ENCODE peak calls at places on chromosomes 5 and 9, in five cellular contexts. L is IMR-90, B is AG04449, W is DND-41, Y is kidney epithelial cell. O is an unnamed sample.

GRCh38 chr5:44774279-44774880 is 34.4 kb upstream of the MRPS30 start:
- DNase-seq in L (peak), B (peak), W (no peak), Y (no peak), O (peak)

GRCh38 chr9:137407590-137408300 is 15.2 kb downstream of the EXD3 start:
- DNase-seq in L (no peak), B (no peak), W (no peak), Y (no peak), O (no peak)

GRCh38 chr9:26947736-26948135 is 694 bp upstream of the PLAA start:
- DNase-seq in L (no peak), B (no peak), W (peak), Y (no peak), O (no peak)

GRCh38 chr9:116404228-116404627 is 250.6 kb downstream of the PAPPA start:
- DNase-seq in L (no peak), B (no peak), W (no peak), Y (no peak), O (no peak)

GRCh38 chr5:95448836-95449235 is 57.7 kb downstream of the FAM81B start:
- DNase-seq in L (no peak), B (no peak), W (no peak), Y (no peak), O (no peak)

GRCh38 chr9:93614830-93615468 is 38.6 kb downstream of the PHF2 start:
- DNase-seq in L (no peak), B (no peak), W (no peak), Y (no peak), O (no peak)

GRCh38 chr9:69963728-69964127 is 79.9 kb upstream of the MAMDC2 start:
- DNase-seq in L (no peak), B (no peak), W (no peak), Y (no peak), O (no peak)

GRCh38 chr9:137172907-137173794 is 1.3 kb upstream of the TMEM210 start:
- DNase-seq in L (no peak), B (no peak), W (no peak), Y (no peak), O (no peak)

GRCh38 chr5:219492-219891 is 1.4 kb downstream of the SDHA start:
- DNase-seq in L (peak), B (peak), W (peak), Y (no peak), O (no peak)

GRCh38 chr5:33531796-33532195 is 91.0 kb downstream of the TARS1 start:
- DNase-seq in L (no peak), B (no peak), W (no peak), Y (no peak), O (no peak)

GRCh38 chr9:116238751-116239340 is 85.3 kb downstream of the PAPPA start:
- DNase-seq in L (peak), B (no peak), W (no peak), Y (no peak), O (no peak)

GRCh38 chr5:71922584-71923106 is 184.6 kb upstream of the MAP1B start:
- DNase-seq in L (peak), B (no peak), W (no peak), Y (peak), O (peak)
- TF ChIP-seq CTCF in L (peak), B (no peak), W (no peak), Y (no peak), O (no peak)

DNA sequence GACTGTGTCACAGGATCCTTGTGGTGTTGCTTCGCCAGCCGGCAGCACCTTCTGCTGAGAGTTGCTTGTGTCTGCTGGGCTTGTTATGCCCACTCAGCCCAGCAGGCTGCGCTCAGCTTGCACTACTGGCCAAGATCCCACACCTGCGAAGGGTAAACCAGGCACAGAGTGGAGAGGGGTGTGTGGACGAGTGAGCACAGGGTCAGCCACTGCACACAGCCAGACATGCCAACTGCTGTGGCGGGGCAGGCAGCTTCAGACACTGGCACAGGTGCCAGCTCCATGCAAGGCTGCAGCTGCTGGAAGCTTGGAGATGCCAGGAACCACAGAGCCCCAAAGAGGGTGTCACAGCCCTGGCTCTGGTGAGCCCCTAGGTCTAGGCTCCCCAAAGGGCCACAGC is 273.6 kb downstream of the CETN3 start:
- DNase-seq in L (no peak), B (no peak), W (no peak), Y (no peak), O (no peak)
- TF ChIP-seq CTCF in L (no peak), B (no peak), W (peak), Y (no peak), O (no peak)

DNA sequence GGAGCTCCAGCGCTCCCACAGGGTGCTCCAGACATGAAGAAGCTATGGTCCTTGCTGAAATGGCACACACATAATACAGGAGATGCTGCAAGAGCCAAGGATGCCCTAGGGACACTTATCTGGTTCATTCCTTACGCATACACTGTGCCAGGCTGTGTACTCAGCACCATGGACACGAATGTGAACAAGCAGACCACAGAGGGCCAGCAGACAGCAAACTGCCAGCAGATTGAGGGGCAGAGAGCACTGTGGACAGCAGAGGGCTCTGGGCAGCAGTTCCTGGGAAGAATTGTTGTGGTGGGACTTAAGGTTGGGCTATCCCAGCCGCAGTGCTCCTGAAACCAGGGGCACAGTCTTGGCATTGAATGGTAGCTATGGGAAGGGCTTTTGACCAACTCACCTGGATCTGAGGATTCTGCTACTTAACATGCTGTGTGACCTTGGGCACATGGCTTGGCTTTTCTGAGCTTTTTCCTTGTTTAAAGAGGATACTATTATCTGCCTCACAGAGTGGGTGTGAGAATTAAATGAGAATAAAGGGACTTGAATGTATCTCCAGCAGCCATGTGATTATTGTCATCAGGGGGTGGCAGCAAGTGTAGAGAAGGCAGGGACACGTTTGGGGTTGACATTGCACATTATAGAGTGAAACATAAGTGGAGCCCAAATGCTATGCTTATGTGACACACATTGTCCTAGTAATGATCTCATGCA is 30.0 kb downstream of the PPARGC1B start:
- DNase-seq in L (no peak), B (no peak), W (no peak), Y (no peak), O (no peak)
- TF ChIP-seq CTCF in L (no peak), B (peak), W (no peak), Y (peak), O (no peak)

GRCh38 chr9:35716236-35716635 is 15.8 kb downstream of the TLN1 start:
- DNase-seq in L (no peak), B (no peak), W (no peak), Y (no peak), O (peak)
- TF ChIP-seq CTCF in L (no peak), B (no peak), W (no peak), Y (no peak), O (no peak)

GRCh38 chr5:115070737-115071136 is 99.0 kb downstream of the TRIM36 start:
- DNase-seq in L (no peak), B (no peak), W (no peak), Y (no peak), O (no peak)

GRCh38 chr5:115068239-115069086 is 101.2 kb downstream of the TRIM36 start:
- DNase-seq in L (peak), B (no peak), W (peak), Y (no peak), O (peak)

GRCh38 chr5:115072266-115073056 is 97.2 kb downstream of the TRIM36 start:
- DNase-seq in L (no peak), B (no peak), W (no peak), Y (no peak), O (no peak)

DNA sequence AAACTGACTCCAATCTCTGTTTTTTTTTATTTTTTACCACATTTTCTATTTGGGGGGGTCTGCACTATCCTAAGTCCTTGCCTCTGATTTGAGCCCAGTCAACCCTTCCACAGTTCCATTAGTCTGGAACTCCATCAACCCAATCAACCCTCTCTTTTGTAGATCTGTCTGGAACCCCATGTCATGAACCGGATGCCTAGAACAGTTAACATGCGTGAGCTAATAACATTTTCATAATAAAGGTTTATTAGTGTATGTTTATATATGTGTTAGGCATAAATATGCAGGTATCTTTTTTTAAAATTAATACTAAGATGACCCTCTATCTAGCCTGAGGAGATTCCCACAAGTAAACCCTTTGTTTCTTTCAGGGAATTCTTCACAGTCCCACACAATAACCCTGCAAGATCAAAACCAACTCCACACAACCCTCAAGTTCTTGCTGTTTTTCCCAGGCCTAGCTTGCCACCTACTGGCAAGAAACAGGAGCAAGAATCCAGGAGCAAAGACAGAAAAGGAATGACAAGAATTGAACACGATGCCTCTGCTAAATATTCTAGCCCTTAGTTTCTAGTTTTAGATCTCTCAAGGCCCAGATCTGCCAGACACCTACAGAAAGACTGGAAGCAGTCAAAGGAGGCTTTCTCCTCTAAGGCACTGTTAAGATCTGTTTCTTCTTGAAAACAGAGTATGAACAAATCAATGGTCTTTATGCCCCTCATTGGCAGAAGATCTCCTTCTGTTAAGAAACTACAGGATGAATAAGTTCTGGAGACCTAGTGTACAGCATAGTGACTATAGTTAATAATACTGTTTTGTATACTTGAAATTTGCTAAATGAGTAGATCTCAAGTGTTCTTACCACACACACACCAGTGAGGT is 100.4 kb downstream of the TRIM36 start:
- DNase-seq in L (peak), B (peak), W (peak), Y (no peak), O (peak)
- TF ChIP-seq CTCF in L (peak), B (peak), W (peak), Y (peak), O (peak)

GRCh38 chr5:88682797-88683496 is 200.0 kb downstream of the MEF2C start:
- DNase-seq in L (no peak), B (no peak), W (no peak), Y (no peak), O (no peak)
- TF ChIP-seq CTCF in L (no peak), B (no peak), W (no peak), Y (no peak), O (no peak)

GRCh38 chr9:124209279-124209678 is 48.5 kb upstream of the NEK6 start:
- DNase-seq in L (no peak), B (no peak), W (no peak), Y (no peak), O (no peak)
- TF ChIP-seq CTCF in L (no peak), B (no peak), W (no peak), Y (no peak), O (no peak)

GRCh38 chr5:36060516-36060885 is 6.2 kb downstream of the UGT3A2 start:
- DNase-seq in L (no peak), B (no peak), W (peak), Y (no peak), O (peak)
- TF ChIP-seq CTCF in L (peak), B (peak), W (peak), Y (no peak), O (peak)

DNA sequence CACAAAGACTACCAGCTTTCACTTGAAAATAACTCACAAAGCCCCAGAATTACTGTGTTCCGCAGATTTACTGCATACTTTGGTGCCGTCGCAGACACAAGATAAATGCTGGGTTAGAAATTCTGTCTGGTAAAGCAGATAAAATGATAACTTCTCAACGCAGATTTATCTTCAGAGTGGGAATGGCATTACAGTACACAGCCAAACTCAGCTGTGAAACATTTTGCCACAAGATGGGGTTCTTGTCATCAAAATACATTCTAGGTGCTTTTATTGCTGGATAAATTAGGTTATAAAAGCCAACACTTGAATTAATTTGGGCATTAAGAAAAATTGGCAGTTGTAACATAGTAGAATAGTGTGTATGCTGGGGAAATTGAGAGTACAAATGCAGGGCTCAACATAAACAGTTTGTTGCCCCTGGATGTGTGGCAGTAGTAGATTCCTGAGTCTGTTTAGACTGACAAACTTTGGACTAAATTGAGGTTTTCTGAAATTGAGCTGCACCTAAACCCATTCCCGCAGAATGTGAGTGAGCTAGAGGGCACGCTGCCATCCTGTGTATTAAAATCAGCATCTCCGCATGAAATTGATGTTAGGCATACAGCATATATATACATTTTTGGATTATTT is 61.1 kb downstream of the LMNB1 start:
- DNase-seq in L (peak), B (no peak), W (no peak), Y (no peak), O (peak)
- TF ChIP-seq CTCF in L (peak), B (peak), W (no peak), Y (no peak), O (peak)

O was measured in HFFc6.